ENCODE peak calls at places on chromosomes 4 and X, in six cellular contexts. One of them, this sample, is unnamed.

GRCh38 chrX:39194673-39195072 is 393.4 kb downstream of the MID1IP1 start:
- DNase-seq in HCT116: no peak
- DNase-seq in MM.1S: no peak
- DNase-seq in neural progenitor cell: no peak
- DNase-seq in OCI-LY7: no peak
- DNase-seq in GM23338: no peak
- DNase-seq in this sample: no peak

GRCh38 chr4:175927121-175927520 is 115.1 kb upstream of the GPM6A start:
- DNase-seq in MM.1S: no peak
- DNase-seq in neural progenitor cell: no peak
- DNase-seq in OCI-LY7: no peak
- DNase-seq in HCT116: no peak
- DNase-seq in GM23338: no peak
- DNase-seq in this sample: no peak

GRCh38 chrX:42025861-42026260 is 102.5 kb upstream of the CASK start:
- DNase-seq in neural progenitor cell: no peak
- DNase-seq in GM23338: no peak
- DNase-seq in MM.1S: no peak
- DNase-seq in OCI-LY7: no peak
- DNase-seq in HCT116: no peak
- DNase-seq in this sample: no peak

GRCh38 chr4:154348657-154349056 is 142.9 kb downstream of the DCHS2 start:
- DNase-seq in neural progenitor cell: no peak
- DNase-seq in MM.1S: no peak
- DNase-seq in GM23338: peak; percentile 44
- DNase-seq in HCT116: no peak
- DNase-seq in OCI-LY7: peak; percentile 1
- DNase-seq in this sample: no peak

GRCh38 chrX:123590842-123591491 is 141.9 kb downstream of the THOC2 start:
- DNase-seq in HCT116: no peak
- DNase-seq in neural progenitor cell: no peak
- DNase-seq in GM23338: no peak
- DNase-seq in MM.1S: peak; percentile 74
- DNase-seq in OCI-LY7: no peak
- DNase-seq in this sample: peak; percentile 8

GRCh38 chr4:2261110-2261852 is 628 bp downstream of the MXD4 start:
- DNase-seq in OCI-LY7: peak; percentile 38
- DNase-seq in neural progenitor cell: peak; percentile 74
- DNase-seq in GM23338: peak; percentile 68
- DNase-seq in HCT116: no peak
- DNase-seq in MM.1S: peak; percentile 61
- DNase-seq in this sample: peak; percentile 83

GRCh38 chr4:78660559-78660958 is 109.0 kb downstream of the ANXA3 start:
- DNase-seq in GM23338: no peak
- DNase-seq in MM.1S: no peak
- DNase-seq in neural progenitor cell: no peak
- DNase-seq in OCI-LY7: no peak
- DNase-seq in HCT116: no peak
- DNase-seq in this sample: no peak

GRCh38 chr4:10083861-10084641 is 32.5 kb downstream of the WDR1 start:
- DNase-seq in HCT116: no peak
- DNase-seq in MM.1S: no peak
- DNase-seq in GM23338: no peak
- DNase-seq in neural progenitor cell: no peak
- DNase-seq in OCI-LY7: no peak
- DNase-seq in this sample: no peak

GRCh38 chrX:64205441-64205734 is at the start of gene AMER1:
- DNase-seq in MM.1S: no peak
- DNase-seq in HCT116: no peak
- DNase-seq in GM23338: no peak
- DNase-seq in neural progenitor cell: no peak
- DNase-seq in OCI-LY7: no peak
- DNase-seq in this sample: no peak

GRCh38 chr4:21655100-21655499 is 293.5 kb downstream of the KCNIP4 start:
- DNase-seq in MM.1S: no peak
- DNase-seq in GM23338: no peak
- DNase-seq in neural progenitor cell: no peak
- DNase-seq in HCT116: no peak
- DNase-seq in OCI-LY7: no peak
- DNase-seq in this sample: no peak

GRCh38 chrX:19024366-19024765 is 40.5 kb upstream of the PHKA2 start:
- DNase-seq in HCT116: no peak
- DNase-seq in GM23338: no peak
- DNase-seq in OCI-LY7: no peak
- DNase-seq in neural progenitor cell: no peak
- DNase-seq in MM.1S: no peak
- DNase-seq in this sample: no peak

GRCh38 chrX:120672389-120672788 is 42.5 kb upstream of the C1GALT1C1 start:
- DNase-seq in OCI-LY7: no peak
- DNase-seq in MM.1S: no peak
- DNase-seq in GM23338: no peak
- DNase-seq in neural progenitor cell: no peak
- DNase-seq in HCT116: peak; percentile 1
- DNase-seq in this sample: peak; percentile 8

GRCh38 chrX:78747471-78747870 is at the start of gene LPAR4:
- DNase-seq in MM.1S: no peak
- DNase-seq in HCT116: no peak
- DNase-seq in OCI-LY7: no peak
- DNase-seq in GM23338: peak; percentile 72
- DNase-seq in neural progenitor cell: peak; percentile 88
- DNase-seq in this sample: peak; percentile 35

GRCh38 chr4:184331155-184331995 is 113.7 kb upstream of the ENPP6 start:
- DNase-seq in GM23338: no peak
- DNase-seq in HCT116: no peak
- DNase-seq in OCI-LY7: peak; percentile 43
- DNase-seq in MM.1S: peak; percentile 61
- DNase-seq in neural progenitor cell: no peak
- DNase-seq in this sample: no peak

GRCh38 chr4:176422031-176422430 is 102.3 kb downstream of the SPCS3 start:
- DNase-seq in GM23338: no peak
- DNase-seq in neural progenitor cell: no peak
- DNase-seq in MM.1S: no peak
- DNase-seq in HCT116: no peak
- DNase-seq in OCI-LY7: no peak
- DNase-seq in this sample: no peak

GRCh38 chr4:174940002-174940401 is 21.8 kb downstream of the ADAM29 start:
- DNase-seq in OCI-LY7: no peak
- DNase-seq in MM.1S: no peak
- DNase-seq in GM23338: no peak
- DNase-seq in HCT116: no peak
- DNase-seq in neural progenitor cell: no peak
- DNase-seq in this sample: no peak

GRCh38 chr4:39637572-39638357 is 900 bp downstream of the SMIM14 start:
- DNase-seq in OCI-LY7: no peak
- DNase-seq in GM23338: peak; percentile 95
- DNase-seq in MM.1S: peak; percentile 38
- DNase-seq in neural progenitor cell: peak; percentile 91
- DNase-seq in HCT116: peak; percentile 21
- DNase-seq in this sample: peak; percentile 73

GRCh38 chr4:1359161-1359535 is 12.1 kb downstream of the UVSSA start:
- DNase-seq in GM23338: no peak
- DNase-seq in MM.1S: no peak
- DNase-seq in HCT116: no peak
- DNase-seq in neural progenitor cell: no peak
- DNase-seq in OCI-LY7: no peak
- DNase-seq in this sample: no peak

GRCh38 chrX:104318330-104319009 is 63.7 kb upstream of the ESX1 start:
- DNase-seq in neural progenitor cell: peak; percentile 31
- DNase-seq in MM.1S: no peak
- DNase-seq in OCI-LY7: no peak
- DNase-seq in HCT116: peak; percentile 43
- DNase-seq in GM23338: peak; percentile 3
- DNase-seq in this sample: peak; percentile 48

GRCh38 chr4:188008377-188008776 is 12.8 kb downstream of the ZFP42 start:
- DNase-seq in neural progenitor cell: no peak
- DNase-seq in OCI-LY7: no peak
- DNase-seq in GM23338: no peak
- DNase-seq in HCT116: no peak
- DNase-seq in MM.1S: no peak
- DNase-seq in this sample: no peak

GRCh38 chrX:46330981-46331380 is 214.2 kb downstream of the ZNF674 start:
- DNase-seq in GM23338: no peak
- DNase-seq in OCI-LY7: no peak
- DNase-seq in neural progenitor cell: no peak
- DNase-seq in MM.1S: no peak
- DNase-seq in HCT116: no peak
- DNase-seq in this sample: no peak

GRCh38 chr4:10050171-10051120 is 29.1 kb upstream of the SLC2A9 start:
- DNase-seq in OCI-LY7: no peak
- DNase-seq in neural progenitor cell: no peak
- DNase-seq in MM.1S: no peak
- DNase-seq in GM23338: no peak
- DNase-seq in HCT116: no peak
- DNase-seq in this sample: no peak

GRCh38 chr4:176841730-176842129 is 49.0 kb upstream of the VEGFC start:
- DNase-seq in GM23338: no peak
- DNase-seq in OCI-LY7: no peak
- DNase-seq in MM.1S: no peak
- DNase-seq in neural progenitor cell: no peak
- DNase-seq in HCT116: no peak
- DNase-seq in this sample: no peak

GRCh38 chr4:99117876-99118693 is 26.0 kb downstream of the ADH4 start:
- DNase-seq in HCT116: no peak
- DNase-seq in neural progenitor cell: no peak
- DNase-seq in MM.1S: peak; percentile 33
- DNase-seq in OCI-LY7: peak; percentile 24
- DNase-seq in GM23338: peak; percentile 34
- DNase-seq in this sample: peak; percentile 22

GRCh38 chr4:77332696-77333270 is 175.8 kb downstream of the CCNG2 start:
- DNase-seq in MM.1S: no peak
- DNase-seq in OCI-LY7: no peak
- DNase-seq in HCT116: no peak
- DNase-seq in GM23338: no peak
- DNase-seq in neural progenitor cell: peak; percentile 13
- DNase-seq in this sample: peak; percentile 48

GRCh38 chrX:153411988-153412574 is 809 bp downstream of the ZFP92 start:
- DNase-seq in neural progenitor cell: peak; percentile 43
- DNase-seq in MM.1S: no peak
- DNase-seq in GM23338: no peak
- DNase-seq in HCT116: no peak
- DNase-seq in OCI-LY7: peak; percentile 5
- DNase-seq in this sample: no peak
- H3K4me3 ChIP-seq in neural progenitor cell: peak overlapping the region; percentile 38
- H3K4me3 ChIP-seq in MM.1S: peak overlapping the region; percentile 47
- H3K4me3 ChIP-seq in GM23338: peak overlapping the region; percentile 53
- H3K4me3 ChIP-seq in HCT116: no peak overlapping the region
- H3K4me3 ChIP-seq in OCI-LY7: peak overlapping the region; percentile 16
- H3K4me3 ChIP-seq in this sample: no peak overlapping the region

DNA sequence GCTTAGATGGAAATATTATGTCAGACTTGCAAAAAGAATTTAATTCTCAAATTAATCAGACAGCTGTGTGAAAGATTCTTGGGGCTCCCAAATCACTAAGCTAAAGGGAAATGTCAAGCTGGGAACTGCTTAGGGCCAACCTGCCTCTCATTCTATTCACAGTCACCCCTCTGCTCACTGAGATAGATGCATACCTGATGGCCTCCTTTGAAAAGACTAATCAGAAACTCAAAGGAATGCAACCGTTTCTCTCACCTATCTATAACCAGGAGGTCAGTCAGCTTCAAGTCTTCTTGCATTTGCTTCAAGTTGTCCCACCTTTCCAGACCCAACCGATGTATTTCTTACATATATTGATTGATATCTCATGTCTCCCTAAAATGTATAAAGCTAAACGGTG is 882.7 kb downstream of the CENPC start:
- DNase-seq in HCT116: no peak
- DNase-seq in OCI-LY7: no peak
- DNase-seq in GM23338: peak; percentile 45
- DNase-seq in neural progenitor cell: no peak
- DNase-seq in MM.1S: no peak
- DNase-seq in this sample: no peak
- H3K4me2 ChIP-seq in HCT116: no peak overlapping the region
- H3K4me2 ChIP-seq in OCI-LY7: no peak overlapping the region
- H3K4me2 ChIP-seq in GM23338: no peak overlapping the region
- H3K4me2 ChIP-seq in neural progenitor cell: no peak overlapping the region
- H3K4me2 ChIP-seq in MM.1S: no peak overlapping the region
- H3K4me2 ChIP-seq in this sample: no peak overlapping the region

DNA sequence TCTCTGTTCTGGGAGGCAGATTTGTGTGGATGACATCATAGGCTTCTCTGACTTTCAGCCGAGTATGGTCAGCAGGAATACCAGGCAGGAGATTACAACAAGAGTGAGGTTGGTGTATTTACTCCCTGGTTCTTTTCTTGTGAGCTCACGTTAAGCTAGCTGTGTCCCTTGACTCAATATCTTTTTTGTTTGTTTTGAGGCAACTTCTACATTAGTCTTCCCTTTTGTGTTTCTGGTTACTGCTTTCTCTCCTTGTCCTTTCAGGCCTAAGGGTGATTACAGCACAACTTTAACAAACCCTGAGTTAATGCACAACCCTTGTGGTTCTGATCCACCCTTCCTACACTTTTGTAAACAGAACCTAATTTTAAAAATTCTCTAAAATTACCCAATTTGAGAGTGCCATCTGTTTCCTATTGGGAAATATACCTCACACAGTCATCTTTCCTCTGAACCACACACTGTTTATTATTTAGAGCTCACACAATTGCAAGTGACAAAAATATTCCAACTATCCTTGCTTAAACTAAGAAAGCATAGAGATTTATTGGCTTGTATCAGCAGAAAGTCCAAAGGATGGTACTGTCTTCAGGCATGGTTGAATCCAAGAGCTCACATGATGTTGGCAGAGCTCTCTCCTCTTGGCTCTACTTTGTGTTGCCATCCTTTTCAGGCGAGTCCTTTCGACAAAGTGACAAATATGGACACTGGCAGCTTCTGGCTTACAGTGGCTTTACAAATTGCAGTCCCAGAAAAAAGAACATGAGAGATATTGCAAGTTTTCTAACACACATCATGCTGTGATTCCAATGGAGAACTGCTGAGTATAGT is 150.5 kb upstream of the DDIT4L start:
- DNase-seq in MM.1S: no peak
- DNase-seq in OCI-LY7: no peak
- DNase-seq in HCT116: no peak
- DNase-seq in GM23338: no peak
- DNase-seq in neural progenitor cell: no peak
- DNase-seq in this sample: no peak
- TF ChIP-seq EZH2phosphoT487 in MM.1S: no peak
- TF ChIP-seq EZH2phosphoT487 in OCI-LY7: no peak
- TF ChIP-seq EZH2phosphoT487 in HCT116: no peak
- TF ChIP-seq EZH2phosphoT487 in GM23338: no peak
- TF ChIP-seq EZH2phosphoT487 in neural progenitor cell: no peak
- TF ChIP-seq EZH2phosphoT487 in this sample: no peak

GRCh38 chrX:129653985-129654651 is 638 bp downstream of the APLN start:
- DNase-seq in OCI-LY7: no peak
- DNase-seq in MM.1S: peak; percentile 57
- DNase-seq in GM23338: peak; percentile 19
- DNase-seq in neural progenitor cell: no peak
- DNase-seq in HCT116: no peak
- DNase-seq in this sample: peak; percentile 34

GRCh38 chrX:129651756-129652564 is 2.8 kb downstream of the APLN start:
- DNase-seq in HCT116: no peak
- DNase-seq in MM.1S: no peak
- DNase-seq in neural progenitor cell: no peak
- DNase-seq in GM23338: no peak
- DNase-seq in OCI-LY7: no peak
- DNase-seq in this sample: no peak

GRCh38 chrX:129654652-129655546 is at the start of gene APLN:
- DNase-seq in OCI-LY7: no peak
- DNase-seq in HCT116: no peak
- DNase-seq in GM23338: peak; percentile 56
- DNase-seq in MM.1S: peak; percentile 15
- DNase-seq in neural progenitor cell: peak; percentile 71
- DNase-seq in this sample: peak; percentile 60

GRCh38 chrX:129652565-129653169 is 2.1 kb downstream of the APLN start:
- DNase-seq in OCI-LY7: no peak
- DNase-seq in GM23338: no peak
- DNase-seq in HCT116: no peak
- DNase-seq in MM.1S: no peak
- DNase-seq in neural progenitor cell: no peak
- DNase-seq in this sample: no peak

GRCh38 chrX:129653181-129653984 is 1.4 kb downstream of the APLN start:
- DNase-seq in neural progenitor cell: no peak
- DNase-seq in OCI-LY7: no peak
- DNase-seq in MM.1S: no peak
- DNase-seq in HCT116: no peak
- DNase-seq in GM23338: no peak
- DNase-seq in this sample: no peak
- H3K4me3 ChIP-seq in neural progenitor cell: peak overlapping the region; percentile 55
- H3K4me3 ChIP-seq in OCI-LY7: no peak overlapping the region
- H3K4me3 ChIP-seq in MM.1S: peak overlapping the region; percentile 59
- H3K4me3 ChIP-seq in HCT116: no peak overlapping the region
- H3K4me3 ChIP-seq in GM23338: peak overlapping the region; percentile 57
- H3K4me3 ChIP-seq in this sample: no peak overlapping the region